ENCODE peak calls at places on chromosomes 13 and 19, in ten cellular contexts. One of them, this sample, is unnamed.

GRCh38 chr19:48123907-48124675 is 13.5 kb upstream of the PLA2G4C start:
- DNase-seq in occipital lobe: no peak
- DNase-seq in amniotic stem cell: no peak
- DNase-seq in stimulated activated CD4-positive, alpha-beta T cell treated with anti-CD3 and anti-CD28 coated beads, Interleukin-4, amount 100 ng/mL, for 4 hours: no peak
- DNase-seq in CD4-positive, alpha-beta T cell: no peak
- DNase-seq in activated CD4-positive, alpha-beta T cell treated with anti-CD3 and anti-CD28 coated beads for 48 hours: peak; percentile 80
- DNase-seq in GM23338: no peak
- DNase-seq in RPMI7951: peak; percentile 97
- DNase-seq in HTR-8/SVneo: no peak
- DNase-seq in endodermal cell: no peak
- DNase-seq in this sample: peak; percentile 15

GRCh38 chr13:44271031-44271433 is 102.6 kb upstream of the SERP2 start:
- DNase-seq in GM23338: no peak
- DNase-seq in activated CD4-positive, alpha-beta T cell treated with anti-CD3 and anti-CD28 coated beads for 48 hours: no peak
- DNase-seq in RPMI7951: peak; percentile 79
- DNase-seq in endodermal cell: no peak
- DNase-seq in amniotic stem cell: no peak
- DNase-seq in stimulated activated CD4-positive, alpha-beta T cell treated with anti-CD3 and anti-CD28 coated beads, Interleukin-4, amount 100 ng/mL, for 4 hours: no peak
- DNase-seq in occipital lobe: no peak
- DNase-seq in CD4-positive, alpha-beta T cell: no peak
- DNase-seq in HTR-8/SVneo: no peak
- DNase-seq in this sample: no peak

GRCh38 chr13:112928958-112929777 is 39.8 kb upstream of the MCF2L start:
- DNase-seq in endodermal cell: no peak
- DNase-seq in amniotic stem cell: no peak
- DNase-seq in stimulated activated CD4-positive, alpha-beta T cell treated with anti-CD3 and anti-CD28 coated beads, Interleukin-4, amount 100 ng/mL, for 4 hours: no peak
- DNase-seq in activated CD4-positive, alpha-beta T cell treated with anti-CD3 and anti-CD28 coated beads for 48 hours: no peak
- DNase-seq in GM23338: no peak
- DNase-seq in HTR-8/SVneo: no peak
- DNase-seq in RPMI7951: peak; percentile 53
- DNase-seq in CD4-positive, alpha-beta T cell: no peak
- DNase-seq in occipital lobe: no peak
- DNase-seq in this sample: peak; percentile 38

GRCh38 chr13:87893186-87893585 is 222.0 kb downstream of the SLITRK5 start:
- DNase-seq in HTR-8/SVneo: no peak
- DNase-seq in stimulated activated CD4-positive, alpha-beta T cell treated with anti-CD3 and anti-CD28 coated beads, Interleukin-4, amount 100 ng/mL, for 4 hours: no peak
- DNase-seq in activated CD4-positive, alpha-beta T cell treated with anti-CD3 and anti-CD28 coated beads for 48 hours: no peak
- DNase-seq in GM23338: no peak
- DNase-seq in CD4-positive, alpha-beta T cell: no peak
- DNase-seq in endodermal cell: no peak
- DNase-seq in amniotic stem cell: no peak
- DNase-seq in RPMI7951: no peak
- DNase-seq in occipital lobe: no peak
- DNase-seq in this sample: no peak

GRCh38 chr13:83449666-83450395 is 432.4 kb downstream of the SLITRK1 start:
- DNase-seq in GM23338: peak; percentile 5
- DNase-seq in activated CD4-positive, alpha-beta T cell treated with anti-CD3 and anti-CD28 coated beads for 48 hours: no peak
- DNase-seq in stimulated activated CD4-positive, alpha-beta T cell treated with anti-CD3 and anti-CD28 coated beads, Interleukin-4, amount 100 ng/mL, for 4 hours: no peak
- DNase-seq in HTR-8/SVneo: peak; percentile 10
- DNase-seq in endodermal cell: no peak
- DNase-seq in CD4-positive, alpha-beta T cell: no peak
- DNase-seq in amniotic stem cell: peak; percentile 40
- DNase-seq in RPMI7951: peak; percentile 14
- DNase-seq in occipital lobe: no peak
- DNase-seq in this sample: no peak

GRCh38 chr19:48954011-48954594 is 572 bp upstream of the BAX start:
- DNase-seq in CD4-positive, alpha-beta T cell: no peak
- DNase-seq in activated CD4-positive, alpha-beta T cell treated with anti-CD3 and anti-CD28 coated beads for 48 hours: no peak
- DNase-seq in endodermal cell: no peak
- DNase-seq in RPMI7951: no peak
- DNase-seq in GM23338: no peak
- DNase-seq in occipital lobe: no peak
- DNase-seq in stimulated activated CD4-positive, alpha-beta T cell treated with anti-CD3 and anti-CD28 coated beads, Interleukin-4, amount 100 ng/mL, for 4 hours: no peak
- DNase-seq in amniotic stem cell: no peak
- DNase-seq in HTR-8/SVneo: no peak
- DNase-seq in this sample: no peak

GRCh38 chr13:43694265-43694664 is 92.5 kb downstream of the ENOX1 start:
- DNase-seq in HTR-8/SVneo: no peak
- DNase-seq in activated CD4-positive, alpha-beta T cell treated with anti-CD3 and anti-CD28 coated beads for 48 hours: no peak
- DNase-seq in amniotic stem cell: no peak
- DNase-seq in occipital lobe: no peak
- DNase-seq in endodermal cell: no peak
- DNase-seq in GM23338: peak; percentile 18
- DNase-seq in CD4-positive, alpha-beta T cell: no peak
- DNase-seq in RPMI7951: no peak
- DNase-seq in stimulated activated CD4-positive, alpha-beta T cell treated with anti-CD3 and anti-CD28 coated beads, Interleukin-4, amount 100 ng/mL, for 4 hours: no peak
- DNase-seq in this sample: no peak

GRCh38 chr13:75326173-75327131 is 155.5 kb downstream of the TBC1D4 start:
- DNase-seq in activated CD4-positive, alpha-beta T cell treated with anti-CD3 and anti-CD28 coated beads for 48 hours: peak; percentile 77
- DNase-seq in HTR-8/SVneo: peak; percentile 34
- DNase-seq in amniotic stem cell: no peak
- DNase-seq in stimulated activated CD4-positive, alpha-beta T cell treated with anti-CD3 and anti-CD28 coated beads, Interleukin-4, amount 100 ng/mL, for 4 hours: peak; percentile 55
- DNase-seq in CD4-positive, alpha-beta T cell: peak; percentile 16
- DNase-seq in GM23338: no peak
- DNase-seq in endodermal cell: peak; percentile 50
- DNase-seq in occipital lobe: no peak
- DNase-seq in RPMI7951: peak; percentile 68
- DNase-seq in this sample: peak; percentile 86

GRCh38 chr13:97122381-97122996 is 99.6 kb upstream of the MBNL2 start:
- DNase-seq in activated CD4-positive, alpha-beta T cell treated with anti-CD3 and anti-CD28 coated beads for 48 hours: no peak
- DNase-seq in stimulated activated CD4-positive, alpha-beta T cell treated with anti-CD3 and anti-CD28 coated beads, Interleukin-4, amount 100 ng/mL, for 4 hours: no peak
- DNase-seq in HTR-8/SVneo: no peak
- DNase-seq in GM23338: no peak
- DNase-seq in amniotic stem cell: peak; percentile 34
- DNase-seq in endodermal cell: no peak
- DNase-seq in CD4-positive, alpha-beta T cell: no peak
- DNase-seq in RPMI7951: peak; percentile 64
- DNase-seq in occipital lobe: no peak
- DNase-seq in this sample: no peak

GRCh38 chr13:37540228-37540627 is 58.3 kb downstream of the POSTN start:
- DNase-seq in amniotic stem cell: no peak
- DNase-seq in HTR-8/SVneo: no peak
- DNase-seq in RPMI7951: peak; percentile 74
- DNase-seq in occipital lobe: no peak
- DNase-seq in GM23338: no peak
- DNase-seq in CD4-positive, alpha-beta T cell: no peak
- DNase-seq in activated CD4-positive, alpha-beta T cell treated with anti-CD3 and anti-CD28 coated beads for 48 hours: no peak
- DNase-seq in endodermal cell: no peak
- DNase-seq in stimulated activated CD4-positive, alpha-beta T cell treated with anti-CD3 and anti-CD28 coated beads, Interleukin-4, amount 100 ng/mL, for 4 hours: no peak
- DNase-seq in this sample: no peak

GRCh38 chr19:52570005-52570861 is at the start of gene ZNF701:
- DNase-seq in activated CD4-positive, alpha-beta T cell treated with anti-CD3 and anti-CD28 coated beads for 48 hours: peak; percentile 96
- DNase-seq in endodermal cell: peak; percentile 99
- DNase-seq in occipital lobe: peak; percentile 94
- DNase-seq in HTR-8/SVneo: peak; percentile 68
- DNase-seq in CD4-positive, alpha-beta T cell: peak; percentile 95
- DNase-seq in RPMI7951: peak; percentile 92
- DNase-seq in stimulated activated CD4-positive, alpha-beta T cell treated with anti-CD3 and anti-CD28 coated beads, Interleukin-4, amount 100 ng/mL, for 4 hours: peak; percentile 93
- DNase-seq in GM23338: peak; percentile 94
- DNase-seq in amniotic stem cell: peak; percentile 76
- DNase-seq in this sample: no peak

GRCh38 chr19:8569066-8569761 is 8.0 kb downstream of the MYO1F start:
- DNase-seq in stimulated activated CD4-positive, alpha-beta T cell treated with anti-CD3 and anti-CD28 coated beads, Interleukin-4, amount 100 ng/mL, for 4 hours: peak; percentile 57
- DNase-seq in CD4-positive, alpha-beta T cell: peak; percentile 51
- DNase-seq in amniotic stem cell: peak; percentile 53
- DNase-seq in activated CD4-positive, alpha-beta T cell treated with anti-CD3 and anti-CD28 coated beads for 48 hours: peak; percentile 67
- DNase-seq in endodermal cell: no peak
- DNase-seq in RPMI7951: peak; percentile 91
- DNase-seq in HTR-8/SVneo: peak; percentile 78
- DNase-seq in occipital lobe: no peak
- DNase-seq in GM23338: no peak
- DNase-seq in this sample: peak; percentile 95

GRCh38 chr13:112226320-112227002 is 149.7 kb upstream of the SPACA7 start:
- DNase-seq in amniotic stem cell: no peak
- DNase-seq in GM23338: no peak
- DNase-seq in HTR-8/SVneo: no peak
- DNase-seq in CD4-positive, alpha-beta T cell: no peak
- DNase-seq in activated CD4-positive, alpha-beta T cell treated with anti-CD3 and anti-CD28 coated beads for 48 hours: no peak
- DNase-seq in RPMI7951: no peak
- DNase-seq in endodermal cell: no peak
- DNase-seq in occipital lobe: no peak
- DNase-seq in stimulated activated CD4-positive, alpha-beta T cell treated with anti-CD3 and anti-CD28 coated beads, Interleukin-4, amount 100 ng/mL, for 4 hours: no peak
- DNase-seq in this sample: no peak

GRCh38 chr19:49861541-49862410 is 5.6 kb downstream of the PNKP start:
- DNase-seq in amniotic stem cell: no peak
- DNase-seq in activated CD4-positive, alpha-beta T cell treated with anti-CD3 and anti-CD28 coated beads for 48 hours: no peak
- DNase-seq in CD4-positive, alpha-beta T cell: no peak
- DNase-seq in GM23338: no peak
- DNase-seq in occipital lobe: no peak
- DNase-seq in RPMI7951: no peak
- DNase-seq in endodermal cell: no peak
- DNase-seq in stimulated activated CD4-positive, alpha-beta T cell treated with anti-CD3 and anti-CD28 coated beads, Interleukin-4, amount 100 ng/mL, for 4 hours: no peak
- DNase-seq in HTR-8/SVneo: no peak
- DNase-seq in this sample: no peak

GRCh38 chr13:33185853-33186252 is 99.7 kb downstream of the STARD13 start:
- DNase-seq in occipital lobe: no peak
- DNase-seq in GM23338: peak; percentile 20
- DNase-seq in amniotic stem cell: no peak
- DNase-seq in endodermal cell: peak; percentile 52
- DNase-seq in stimulated activated CD4-positive, alpha-beta T cell treated with anti-CD3 and anti-CD28 coated beads, Interleukin-4, amount 100 ng/mL, for 4 hours: no peak
- DNase-seq in activated CD4-positive, alpha-beta T cell treated with anti-CD3 and anti-CD28 coated beads for 48 hours: no peak
- DNase-seq in CD4-positive, alpha-beta T cell: no peak
- DNase-seq in RPMI7951: no peak
- DNase-seq in HTR-8/SVneo: no peak
- DNase-seq in this sample: no peak

GRCh38 chr13:75383064-75383715 is 98.8 kb downstream of the TBC1D4 start:
- DNase-seq in stimulated activated CD4-positive, alpha-beta T cell treated with anti-CD3 and anti-CD28 coated beads, Interleukin-4, amount 100 ng/mL, for 4 hours: no peak
- DNase-seq in HTR-8/SVneo: no peak
- DNase-seq in GM23338: no peak
- DNase-seq in amniotic stem cell: no peak
- DNase-seq in RPMI7951: no peak
- DNase-seq in occipital lobe: no peak
- DNase-seq in CD4-positive, alpha-beta T cell: no peak
- DNase-seq in activated CD4-positive, alpha-beta T cell treated with anti-CD3 and anti-CD28 coated beads for 48 hours: no peak
- DNase-seq in endodermal cell: no peak
- DNase-seq in this sample: no peak

GRCh38 chr13:36344886-36345437 is 1.2 kb downstream of the SPART start:
- DNase-seq in CD4-positive, alpha-beta T cell: no peak
- DNase-seq in HTR-8/SVneo: no peak
- DNase-seq in endodermal cell: peak; percentile 57
- DNase-seq in RPMI7951: peak; percentile 10
- DNase-seq in amniotic stem cell: no peak
- DNase-seq in activated CD4-positive, alpha-beta T cell treated with anti-CD3 and anti-CD28 coated beads for 48 hours: peak; percentile 4
- DNase-seq in GM23338: peak; percentile 36
- DNase-seq in stimulated activated CD4-positive, alpha-beta T cell treated with anti-CD3 and anti-CD28 coated beads, Interleukin-4, amount 100 ng/mL, for 4 hours: no peak
- DNase-seq in occipital lobe: no peak
- DNase-seq in this sample: no peak

GRCh38 chr19:30598688-30599087 is 226.5 kb downstream of the ZNF536 start:
- DNase-seq in CD4-positive, alpha-beta T cell: no peak
- DNase-seq in RPMI7951: no peak
- DNase-seq in HTR-8/SVneo: no peak
- DNase-seq in occipital lobe: no peak
- DNase-seq in stimulated activated CD4-positive, alpha-beta T cell treated with anti-CD3 and anti-CD28 coated beads, Interleukin-4, amount 100 ng/mL, for 4 hours: no peak
- DNase-seq in endodermal cell: no peak
- DNase-seq in activated CD4-positive, alpha-beta T cell treated with anti-CD3 and anti-CD28 coated beads for 48 hours: no peak
- DNase-seq in GM23338: no peak
- DNase-seq in amniotic stem cell: no peak
- DNase-seq in this sample: no peak

GRCh38 chr13:98176777-98177608 is at the start of gene RNF113B:
- DNase-seq in RPMI7951: no peak
- DNase-seq in amniotic stem cell: no peak
- DNase-seq in stimulated activated CD4-positive, alpha-beta T cell treated with anti-CD3 and anti-CD28 coated beads, Interleukin-4, amount 100 ng/mL, for 4 hours: no peak
- DNase-seq in HTR-8/SVneo: no peak
- DNase-seq in endodermal cell: no peak
- DNase-seq in GM23338: no peak
- DNase-seq in CD4-positive, alpha-beta T cell: no peak
- DNase-seq in occipital lobe: no peak
- DNase-seq in activated CD4-positive, alpha-beta T cell treated with anti-CD3 and anti-CD28 coated beads for 48 hours: no peak
- DNase-seq in this sample: no peak

This sample was measured in KBM-7.